ENCODE peak calls at places on chromosomes 4 and X, in seven cellular contexts. F is endothelial cell of umbilical vein, E is endothelial cell, T is brain microvascular endothelial cell, I is SK-N-SH, Y is GM06990, U is Calu3. W is an unnamed sample.

GRCh38 chr4:109658871-109659410 is 44.3 kb downstream of the CASP6 start:
- DNase-seq in F (peak), U (no peak), I (no peak), E (no peak), T (no peak), Y (no peak), W (no peak)

GRCh38 chr4:170827562-170828260 is 738.0 kb upstream of the AADAT start:
- DNase-seq in Y (no peak), E (no peak), F (no peak), I (no peak), U (no peak), T (no peak), W (no peak)

GRCh38 chrX:133531012-133531411 is 115.7 kb upstream of the GPC4 start:
- DNase-seq in Y (no peak), U (no peak), I (no peak), E (no peak), F (no peak), T (no peak), W (no peak)

GRCh38 chrX:123860506-123860840 is 620 bp downstream of the XIAP start:
- DNase-seq in Y (no peak), F (peak), U (no peak), I (peak), E (no peak), T (no peak), W (no peak)

GRCh38 chrX:56429581-56429980 is 133.8 kb upstream of the UBQLN2 start:
- DNase-seq in F (no peak), U (no peak), Y (no peak), E (no peak), I (no peak), T (no peak), W (no peak)

GRCh38 chr4:61440306-61440705 is 240.2 kb downstream of the ADGRL3 start:
- DNase-seq in E (no peak), T (no peak), F (no peak), U (no peak), I (no peak), Y (no peak), W (no peak)

GRCh38 chr4:53801373-53801772 is 210.1 kb upstream of the LNX1 start:
- DNase-seq in I (no peak), U (no peak), E (no peak), T (no peak), F (no peak), Y (no peak), W (no peak)

GRCh38 chr4:37981425-37981824 is 21.2 kb downstream of the PTTG2 start:
- DNase-seq in Y (no peak), E (no peak), U (no peak), I (no peak), F (no peak), T (no peak), W (no peak)

GRCh38 chrX:106415276-106415895 is 196.4 kb upstream of the RADX start:
- DNase-seq in I (peak), U (peak), E (peak), Y (no peak), F (peak), T (peak), W (no peak)

GRCh38 chrX:120559799-120560198 is 963 bp downstream of the CUL4B start:
- DNase-seq in I (no peak), Y (no peak), E (no peak), U (no peak), T (no peak), F (no peak), W (no peak)

GRCh38 chrX:106752101-106752678 is 25.7 kb downstream of the RNF128 start:
- DNase-seq in E (peak), I (no peak), T (peak), Y (no peak), U (no peak), F (no peak), W (no peak)

GRCh38 chr4:47075241-47075640 is 43.9 kb downstream of the GABRB1 start:
- DNase-seq in U (no peak), E (no peak), T (peak), I (no peak), F (peak), Y (no peak), W (no peak)

GRCh38 chr4:139789096-139789495 is 123.5 kb downstream of the MGST2 start:
- DNase-seq in T (no peak), U (no peak), I (no peak), E (no peak), Y (no peak), F (no peak), W (no peak)

GRCh38 chrX:121579016-121579760 is 531.8 kb downstream of the GLUD2 start:
- DNase-seq in F (peak), I (peak), U (peak), T (peak), E (peak), Y (no peak), W (no peak)

GRCh38 chr4:786074-786741 is 39.7 kb downstream of the CPLX1 start:
- DNase-seq in U (no peak), Y (no peak), I (no peak), E (no peak), T (no peak), F (no peak), W (no peak)

GRCh38 chr4:26197018-26197779 is 123.6 kb upstream of the RBPJ start:
- DNase-seq in I (no peak), F (no peak), T (peak), E (no peak), Y (peak), U (peak), W (no peak)

GRCh38 chr4:35105486-35105885 is 1138.8 kb downstream of the ARAP2 start:
- DNase-seq in I (no peak), Y (no peak), E (no peak), U (no peak), F (no peak), T (no peak), W (no peak)

GRCh38 chr4:15457401-15458201 is 12.1 kb upstream of the CC2D2A start:
- DNase-seq in I (peak), E (no peak), Y (peak), T (peak), U (no peak), F (peak), W (no peak)

GRCh38 chr4:105719214-105719613 is 10.6 kb downstream of the GSTCD start:
- DNase-seq in I (no peak), T (no peak), F (no peak), E (no peak), Y (no peak), U (no peak), W (no peak)

GRCh38 chr4:25144870-25145481 is 15.3 kb downstream of the SEPSECS start:
- DNase-seq in I (peak), U (no peak), E (no peak), Y (no peak), T (peak), F (peak), W (no peak)
- TF ChIP-seq CTCF in I (peak), U (no peak), E (peak), Y (peak), T (peak), F (peak), W (no peak)

GRCh38 chr4:98199247-98199646 is 56.0 kb upstream of the STPG2 start:
- DNase-seq in F (no peak), U (no peak), Y (no peak), I (no peak), E (no peak), T (no peak), W (no peak)
- TF ChIP-seq CTCF in F (no peak), U (no peak), Y (peak), I (no peak), E (no peak), T (peak), W (no peak)

DNA sequence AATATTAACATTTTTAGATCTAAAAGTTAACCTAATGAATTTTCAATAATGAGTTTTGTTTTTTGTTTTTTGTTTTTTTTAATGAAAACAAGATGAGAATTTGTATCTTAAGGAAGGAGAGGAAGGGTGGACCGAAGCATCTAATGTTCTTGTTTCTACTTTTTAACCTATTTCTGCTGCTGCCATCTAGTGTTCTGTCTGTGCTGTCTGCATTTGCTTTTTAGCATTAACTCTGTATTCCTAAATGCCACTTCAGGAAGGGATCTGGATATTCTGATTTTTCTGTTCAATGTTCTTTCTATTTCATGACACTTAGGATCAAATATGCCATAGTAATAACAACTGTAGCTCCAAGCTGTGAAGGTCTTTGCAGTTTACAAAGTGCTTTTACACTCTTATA is 161.7 kb downstream of the BRWD3 start:
- DNase-seq in U (no peak), I (peak), Y (no peak), F (peak), T (no peak), E (no peak), W (no peak)
- TF ChIP-seq CTCF in U (peak), I (peak), Y (peak), F (no peak), T (peak), E (no peak), W (no peak)

DNA sequence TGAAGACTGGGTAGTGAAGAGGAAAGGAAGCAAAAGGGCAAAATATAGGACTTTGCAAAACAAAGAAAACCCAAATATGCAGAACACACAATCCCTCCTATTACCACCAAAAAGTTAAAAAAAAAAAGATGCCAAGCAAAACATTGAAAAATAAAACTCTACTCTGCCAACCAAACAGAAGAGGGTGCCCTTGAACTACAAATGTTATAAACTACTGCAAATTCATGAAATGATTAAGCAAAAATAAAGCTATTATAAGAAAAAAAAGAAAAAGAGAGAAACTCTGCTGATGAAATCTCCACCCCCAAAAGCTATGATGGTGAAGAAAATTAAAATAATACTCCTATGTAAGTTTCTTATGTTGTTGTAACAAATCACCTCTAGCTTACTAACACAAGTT is 168.5 kb upstream of the STK26 start:
- DNase-seq in U (no peak), E (no peak), F (peak), I (no peak), T (no peak), Y (no peak), W (no peak)
- TF ChIP-seq CTCF in U (no peak), E (no peak), F (no peak), I (peak), T (no peak), Y (peak), W (no peak)

GRCh38 chrX:10401239-10401638 is 219.1 kb downstream of the MID1 start:
- DNase-seq in U (no peak), T (no peak), Y (no peak), E (no peak), F (no peak), I (no peak), W (no peak)
- TF ChIP-seq CTCF in U (no peak), T (peak), Y (peak), E (no peak), F (no peak), I (peak), W (no peak)

DNA sequence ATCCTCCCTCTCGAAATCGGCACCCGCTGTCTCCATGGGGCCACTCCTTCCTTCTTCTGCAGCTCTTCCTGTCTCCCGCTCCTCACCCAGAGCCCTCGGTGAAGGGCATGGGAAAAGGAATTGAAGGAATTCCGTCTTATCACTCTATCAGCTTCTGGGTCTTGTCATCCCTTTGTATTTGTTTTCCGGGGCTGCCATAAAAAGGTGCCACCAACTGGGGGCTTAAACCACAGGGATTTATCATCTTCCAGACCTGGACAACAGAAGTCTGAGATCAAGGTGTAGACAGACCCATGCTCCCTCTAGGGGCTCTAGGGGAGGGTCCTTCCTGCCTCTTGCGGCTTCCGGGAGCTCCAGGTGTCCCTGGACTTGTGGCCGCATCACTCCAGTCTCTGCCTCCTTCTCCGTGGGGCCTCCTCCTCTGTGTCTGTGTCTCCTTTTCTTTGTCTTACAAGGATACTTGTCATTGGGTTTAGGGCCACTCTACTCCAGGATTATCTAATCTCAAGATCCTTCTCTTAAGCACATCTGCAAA is 24.0 kb downstream of the CD99 start:
- DNase-seq in F (no peak), T (no peak), I (no peak), Y (no peak), U (no peak), E (no peak), W (no peak)
- TF ChIP-seq CTCF in F (no peak), T (no peak), I (no peak), Y (no peak), U (no peak), E (no peak), W (no peak)

GRCh38 chr4:178273168-178273567 is 830.9 kb upstream of the AGA start:
- DNase-seq in F (no peak), Y (no peak), E (no peak), I (no peak), U (no peak), T (no peak), W (no peak)

GRCh38 chr4:178271386-178271785 is 829.1 kb upstream of the AGA start:
- DNase-seq in Y (no peak), I (peak), T (no peak), E (no peak), U (no peak), F (no peak), W (no peak)

GRCh38 chr4:178275671-178276360 is 833.6 kb upstream of the AGA start:
- DNase-seq in I (peak), U (no peak), E (no peak), T (no peak), F (no peak), Y (no peak), W (no peak)
- TF ChIP-seq CTCF in I (peak), U (no peak), E (peak), T (no peak), F (no peak), Y (no peak), W (no peak)

GRCh38 chr4:125277827-125278226 is 36.9 kb upstream of the FAT4 start:
- DNase-seq in Y (no peak), I (no peak), E (no peak), F (no peak), U (no peak), T (no peak), W (no peak)

GRCh38 chr4:125280892-125281403 is 33.8 kb upstream of the FAT4 start:
- DNase-seq in U (no peak), I (no peak), E (no peak), T (no peak), F (no peak), Y (no peak), W (no peak)

DNA sequence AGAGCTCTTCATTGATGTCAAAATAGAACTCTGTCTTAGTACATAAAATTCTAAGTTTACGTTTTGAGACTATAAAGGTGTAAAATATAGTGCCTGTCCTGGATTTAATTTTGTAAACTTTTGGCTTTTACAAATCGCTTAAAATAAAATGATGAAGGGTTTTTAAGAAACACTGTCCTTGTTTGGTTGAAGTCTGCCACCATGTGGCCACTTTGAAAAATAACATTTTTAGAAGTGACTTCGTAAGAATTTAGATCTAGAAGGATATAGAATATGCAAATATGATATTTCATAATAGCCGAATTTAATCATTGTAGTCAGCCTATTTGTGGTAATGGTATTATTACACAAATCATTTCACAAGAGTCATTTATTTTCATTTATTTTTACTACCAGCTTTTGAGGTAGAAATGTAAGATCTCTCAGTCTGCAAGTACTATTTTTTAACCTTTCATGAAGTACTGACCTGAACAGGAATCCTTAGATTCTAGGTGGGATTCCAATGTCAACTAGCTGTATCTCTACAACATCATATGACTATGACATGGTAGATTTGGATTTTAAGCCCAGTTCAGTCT is 31.0 kb upstream of the FAT4 start:
- DNase-seq in Y (no peak), I (peak), F (peak), U (peak), E (no peak), T (no peak), W (no peak)
- TF ChIP-seq CTCF in Y (peak), I (peak), F (peak), U (peak), E (peak), T (peak), W (no peak)

GRCh38 chrX:94524867-94525266 is 850.9 kb downstream of the FAM133A start:
- DNase-seq in F (no peak), Y (no peak), E (no peak), T (no peak), U (no peak), I (peak), W (no peak)
- TF ChIP-seq CTCF in F (no peak), Y (peak), E (no peak), T (peak), U (no peak), I (peak), W (no peak)

DNA sequence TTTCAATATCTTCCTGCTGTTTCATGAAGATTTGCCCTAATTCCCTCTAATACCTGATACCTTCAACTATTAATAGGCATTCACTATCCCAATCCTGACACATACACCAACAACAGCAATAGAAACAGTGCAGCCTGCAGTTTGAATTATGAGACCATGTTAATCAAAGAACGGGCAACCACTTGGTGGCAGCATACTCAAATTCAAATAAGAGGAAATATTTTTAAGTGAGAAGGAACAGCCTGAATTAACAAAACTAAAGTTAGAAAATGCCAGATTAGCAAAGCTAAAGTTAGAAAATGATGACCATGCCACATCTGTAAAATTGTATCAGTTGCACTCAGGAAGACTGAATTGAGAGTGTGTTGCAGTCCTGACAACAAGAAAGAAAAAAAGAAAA is 204.9 kb downstream of the SMARCA1 start:
- DNase-seq in I (peak), F (peak), T (peak), E (peak), U (peak), Y (no peak), W (no peak)
- TF ChIP-seq CTCF in I (peak), F (no peak), T (peak), E (no peak), U (no peak), Y (peak), W (no peak)